ENCODE peak calls at places on chromosomes 2 and 18, in six cellular contexts. L is K562, Z is HCT116, A is HepG2, X is NT2/D1, R is GM12878. Y is an unnamed sample.

GRCh38 chr2:208792766-208793165 is 386.2 kb downstream of the PTH2R start:
- DNase-seq in L (no peak), Z (no peak), X (no peak), R (no peak), A (no peak), Y (no peak)

GRCh38 chr2:45353879-45354278 is 257.2 kb downstream of the SRBD1 start:
- DNase-seq in L (no peak), X (no peak), R (no peak), A (peak), Z (no peak), Y (no peak)

GRCh38 chr18:77049938-77050337 is 82.6 kb downstream of the MBP start:
- DNase-seq in L (no peak), A (no peak), R (no peak), Z (no peak), X (no peak), Y (no peak)

GRCh38 chr2:217279571-217279970 is 419.7 kb upstream of the TNP1 start:
- DNase-seq in R (no peak), X (no peak), L (no peak), Z (no peak), A (no peak), Y (no peak)

GRCh38 chr2:8515390-8515761 is 166.5 kb upstream of the ID2 start:
- DNase-seq in R (peak), X (no peak), Z (no peak), L (no peak), A (no peak), Y (no peak)

GRCh38 chr2:232488721-232489300 is 1.2 kb upstream of the ECEL1 start:
- DNase-seq in L (no peak), X (no peak), A (no peak), Z (no peak), R (no peak), Y (no peak)

GRCh38 chr2:8607591-8607990 is 74.3 kb upstream of the ID2 start:
- DNase-seq in Z (no peak), A (no peak), X (no peak), L (no peak), R (no peak), Y (no peak)

GRCh38 chr18:48792611-48793368 is 158.0 kb downstream of the SMAD7 start:
- DNase-seq in L (no peak), Z (no peak), R (no peak), A (no peak), X (no peak), Y (no peak)

GRCh38 chr2:27185331-27186026 is 26.4 kb upstream of the ATRAID start:
- DNase-seq in R (no peak), Z (no peak), L (no peak), A (peak), X (no peak), Y (no peak)

GRCh38 chr2:43958397-43959275 is 37.2 kb downstream of the LRPPRC start:
- DNase-seq in L (no peak), A (no peak), R (no peak), X (no peak), Z (no peak), Y (no peak)

GRCh38 chr18:2914185-2914584 is 67.4 kb downstream of the EMILIN2 start:
- DNase-seq in A (no peak), X (no peak), Z (no peak), R (no peak), L (no peak), Y (no peak)

GRCh38 chr2:85811173-85811849 is 57.5 kb downstream of the ATOH8 start:
- DNase-seq in R (no peak), A (no peak), X (no peak), L (no peak), Z (no peak), Y (no peak)

GRCh38 chr2:183224933-183225332 is 100.7 kb downstream of the NUP35 start:
- DNase-seq in Z (no peak), R (no peak), L (no peak), A (no peak), X (no peak), Y (no peak)

GRCh38 chr2:205408690-205409089 is 273.6 kb upstream of the NRP2 start:
- DNase-seq in L (no peak), X (no peak), Z (no peak), R (no peak), A (no peak), Y (no peak)

GRCh38 chr18:47204908-47205522 is 28.9 kb upstream of the IER3IP1 start:
- DNase-seq in L (peak), X (peak), R (no peak), Z (peak), A (peak), Y (peak)

GRCh38 chr18:35334821-35335220 is 9.4 kb downstream of the ZNF24 start:
- DNase-seq in R (no peak), X (no peak), L (no peak), Z (no peak), A (no peak), Y (no peak)

GRCh38 chr18:11817229-11817628 is 34.0 kb upstream of the CHMP1B start:
- DNase-seq in L (no peak), Z (no peak), R (no peak), A (no peak), X (no peak), Y (no peak)

GRCh38 chr18:79680100-79680879 is 687 bp downstream of the CTDP1 start:
- DNase-seq in R (no peak), A (peak), Z (no peak), X (no peak), L (peak), Y (peak)

GRCh38 chr2:40716879-40717278 is 265.0 kb upstream of the SLC8A1 start:
- DNase-seq in X (no peak), Z (no peak), L (no peak), R (no peak), A (no peak), Y (no peak)

GRCh38 chr2:30368258-30368657 is 78.8 kb upstream of the LCLAT1 start:
- DNase-seq in R (no peak), A (no peak), X (no peak), Z (no peak), L (no peak), Y (no peak)

GRCh38 chr2:201680743-201681142 is 17.7 kb downstream of the MPP4 start:
- DNase-seq in X (peak), Z (peak), R (no peak), A (peak), L (peak), Y (peak)

GRCh38 chr18:331231-331771 is 63.5 kb upstream of the THOC1 start:
- DNase-seq in A (no peak), Z (no peak), L (no peak), X (no peak), R (no peak), Y (no peak)

GRCh38 chr2:12965540-12966269 is 249.0 kb downstream of the TRIB2 start:
- DNase-seq in L (peak), X (no peak), R (no peak), Z (no peak), A (no peak), Y (no peak)

GRCh38 chr2:28164280-28164801 is 228.3 kb upstream of the FOSL2 start:
- DNase-seq in A (no peak), R (no peak), Z (no peak), L (no peak), X (no peak), Y (no peak)

GRCh38 chr18:31942301-31942998 is 478 bp downstream of the TRAPPC8 start:
- DNase-seq in L (peak), Z (no peak), X (no peak), R (no peak), A (no peak), Y (no peak)

GRCh38 chr18:6752200-6752873 is 22.8 kb downstream of the ARHGAP28 start:
- DNase-seq in A (no peak), L (no peak), Z (no peak), R (no peak), X (peak), Y (no peak)

GRCh38 chr2:224268441-224268840 is 133.5 kb downstream of the FAM124B start:
- DNase-seq in X (no peak), R (no peak), L (no peak), A (peak), Z (no peak), Y (no peak)

GRCh38 chr18:24173997-24174396 is 35.1 kb downstream of the CABYR start:
- DNase-seq in Z (no peak), L (no peak), A (no peak), R (no peak), X (no peak), Y (no peak)

GRCh38 chr2:54614815-54615214 is 108.6 kb upstream of the EML6 start:
- DNase-seq in X (no peak), A (no peak), Z (no peak), R (no peak), L (no peak), Y (no peak)

GRCh38 chr2:112031916-112032582 is 23.0 kb upstream of the TMEM87B start:
- DNase-seq in Z (no peak), A (no peak), L (no peak), R (no peak), X (no peak), Y (no peak)

GRCh38 chr2:196324212-196324611 is 152.8 kb upstream of the STK17B start:
- DNase-seq in Z (no peak), A (no peak), L (no peak), X (no peak), R (no peak), Y (no peak)

DNA sequence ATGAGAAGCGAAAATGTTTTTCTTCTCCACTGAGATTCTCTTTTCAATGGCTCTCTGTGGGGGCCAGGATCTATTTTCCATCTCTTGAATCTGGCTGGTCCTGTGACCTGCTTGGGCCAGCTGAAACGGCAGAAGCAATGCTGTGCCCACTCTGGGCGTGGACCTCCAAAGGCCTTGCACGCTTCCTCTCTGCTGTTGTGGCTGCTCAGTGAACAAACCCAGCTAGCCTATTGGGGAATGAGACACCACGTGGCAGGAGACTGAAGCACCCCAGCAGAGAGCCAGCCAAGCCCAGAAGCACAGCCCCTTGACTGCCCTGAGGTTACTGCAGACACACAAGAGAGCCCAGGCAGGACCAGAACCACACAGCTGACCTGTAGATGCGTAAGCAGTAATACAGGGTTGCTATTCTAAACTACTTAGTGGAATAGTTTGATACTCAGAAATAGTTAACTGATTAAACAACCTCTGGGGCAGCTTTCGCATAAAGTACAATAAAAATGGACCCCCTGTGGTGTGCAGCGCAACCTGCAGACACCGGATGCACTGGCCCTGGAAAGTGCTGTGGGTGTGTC is 221.7 kb upstream of the SH3BP4 start:
- DNase-seq in A (no peak), R (no peak), Z (no peak), X (no peak), L (no peak), Y (no peak)
- TF ChIP-seq ZNF274 in A (no peak), R (no peak), Z (no peak), X (no peak), L (no peak), Y (no peak)

GRCh38 chr18:58205780-58206160 is 161.7 kb downstream of the NEDD4L start:
- DNase-seq in A (no peak), Z (no peak), X (no peak), R (no peak), L (no peak), Y (no peak)

GRCh38 chr18:58201268-58201667 is 157.2 kb downstream of the NEDD4L start:
- DNase-seq in R (no peak), L (no peak), Z (no peak), X (no peak), A (no peak), Y (no peak)

GRCh38 chr18:58205087-58205779 is 161.2 kb downstream of the NEDD4L start:
- DNase-seq in R (no peak), Z (no peak), X (no peak), A (no peak), L (no peak), Y (no peak)

GRCh38 chr18:58201728-58202405 is 157.8 kb downstream of the NEDD4L start:
- DNase-seq in L (no peak), R (no peak), X (no peak), A (no peak), Z (no peak), Y (no peak)

GRCh38 chr18:58202406-58202730 is 158.3 kb downstream of the NEDD4L start:
- DNase-seq in Z (no peak), L (no peak), X (no peak), R (no peak), A (no peak), Y (no peak)
- TF ChIP-seq ZNF274 in Z (no peak), L (no peak), X (no peak), R (no peak), A (no peak), Y (no peak)

GRCh38 chr18:34223893-34224422 is 755 bp downstream of the NOL4 start:
- DNase-seq in A (no peak), R (no peak), X (no peak), L (no peak), Z (no peak), Y (no peak)
- TF ChIP-seq ZNF274 in A (no peak), R (no peak), X (no peak), L (no peak), Z (no peak), Y (no peak)

GRCh38 chr18:62957885-62958472 is 242.6 kb downstream of the PHLPP1 start:
- DNase-seq in Z (peak), R (no peak), A (peak), X (no peak), L (no peak), Y (peak)

GRCh38 chr18:62964432-62964831 is 249.1 kb downstream of the PHLPP1 start:
- DNase-seq in Z (no peak), L (no peak), X (no peak), A (no peak), R (no peak), Y (no peak)

GRCh38 chr18:62954341-62954740 is 239.0 kb downstream of the PHLPP1 start:
- DNase-seq in A (peak), X (no peak), R (no peak), Z (no peak), L (no peak), Y (no peak)

GRCh38 chr18:62963522-62963921 is 248.2 kb downstream of the PHLPP1 start:
- DNase-seq in Z (no peak), A (no peak), R (no peak), L (no peak), X (no peak), Y (no peak)

GRCh38 chr18:62959481-62959880 is 244.1 kb downstream of the PHLPP1 start:
- DNase-seq in Z (no peak), R (no peak), X (no peak), A (no peak), L (no peak), Y (no peak)
- TF ChIP-seq ZNF274 in Z (no peak), R (no peak), X (no peak), A (no peak), L (no peak), Y (no peak)

GRCh38 chr2:161488879-161489278 is 72.8 kb downstream of the TBR1 start:
- DNase-seq in L (no peak), R (no peak), A (no peak), X (no peak), Z (no peak), Y (no peak)
- TF ChIP-seq ZNF274 in L (no peak), R (no peak), A (no peak), X (no peak), Z (no peak), Y (no peak)

DNA sequence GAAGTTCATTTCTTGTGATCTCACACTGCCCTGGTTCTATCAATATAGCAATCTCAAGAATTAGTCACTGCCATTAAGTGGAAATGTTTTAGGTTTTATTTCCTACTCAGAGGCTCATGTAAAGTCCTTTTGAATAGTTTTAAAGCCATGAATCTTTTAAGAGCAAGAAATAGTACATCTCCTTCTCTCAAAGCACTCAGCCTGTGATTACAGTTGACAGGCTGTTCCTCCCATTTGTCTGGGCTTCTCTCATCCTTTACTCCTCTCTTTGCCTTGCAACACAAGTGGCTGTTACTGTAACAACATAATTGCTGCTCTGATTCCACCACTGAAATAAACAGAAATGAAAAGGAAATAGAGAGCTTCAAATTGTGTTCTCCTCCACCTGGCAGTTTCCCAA is 18.4 kb downstream of the GRP start:
- DNase-seq in X (no peak), Z (no peak), R (no peak), L (no peak), A (no peak), Y (no peak)
- TF ChIP-seq ZNF274 in X (no peak), Z (no peak), R (no peak), L (no peak), A (no peak), Y (no peak)

GRCh38 chr2:69196327-69197117 is 183.5 kb downstream of the ANTXR1 start:
- DNase-seq in L (no peak), A (peak), Z (no peak), R (no peak), X (no peak), Y (no peak)
- TF ChIP-seq ZNF274 in L (no peak), A (no peak), Z (no peak), R (no peak), X (no peak), Y (no peak)

GRCh38 chr2:178674122-178674521 is 133.1 kb downstream of the TTN start:
- DNase-seq in A (no peak), Z (peak), X (no peak), L (no peak), R (no peak), Y (no peak)
- TF ChIP-seq ZNF274 in A (no peak), Z (no peak), X (no peak), L (no peak), R (no peak), Y (no peak)

Y was measured in H1.